ENCODE peak calls at places on chromosomes 6 and 20, in four cellular contexts. L is HuH-7, P is BJ, A is fibroblast of lung. O is an unnamed sample.

GRCh38 chr6:98942263-98942803 is 5.4 kb downstream of the FBXL4 start:
- DNase-seq in L (no peak), P (no peak), A (no peak), O (no peak)

GRCh38 chr6:125474061-125474460 is 172.3 kb upstream of the HDDC2 start:
- DNase-seq in L (no peak), P (no peak), A (no peak), O (no peak)

GRCh38 chr6:87155920-87156600 is 695 bp downstream of the ZNF292 start:
- DNase-seq in L (peak; percentile 31), P (no peak), A (peak; percentile 59), O (peak; percentile 67)

GRCh38 chr20:43533060-43533459 is 25.6 kb downstream of the L3MBTL1 start:
- DNase-seq in L (no peak), P (no peak), A (peak; percentile 16), O (no peak)

GRCh38 chr6:35310265-35310831 is 12.7 kb downstream of the DEF6 start:
- DNase-seq in L (no peak), P (no peak), A (no peak), O (no peak)

GRCh38 chr6:30826961-30827342 is 57.4 kb upstream of the DDR1 start:
- DNase-seq in L (no peak), P (no peak), A (peak; percentile 43), O (peak; percentile 51)

GRCh38 chr20:57948177-57948955 is 238.6 kb upstream of the PMEPA1 start:
- DNase-seq in L (no peak), P (no peak), A (peak; percentile 78), O (no peak)

GRCh38 chr6:33988121-33989015 is 157.5 kb downstream of the GRM4 start:
- DNase-seq in L (peak; percentile 82), P (no peak), A (no peak), O (peak; percentile 85)

GRCh38 chr6:34627296-34627695 is 69.3 kb downstream of the ILRUN start:
- DNase-seq in L (no peak), P (no peak), A (no peak), O (no peak)